ENCODE peak calls at places on chromosomes 5 and 9, in seven cellular contexts. E, G, R, T, V, D and L are unnamed samples.

GRCh38 chr9:104795082-104795481 is 31.2 kb downstream of the NIPSNAP3B start:
- DNase-seq in T (no peak), D (no peak), R (no peak), V (no peak), G (no peak), E (no peak), L (no peak)

GRCh38 chr5:119537704-119538103 is 85.4 kb downstream of the HSD17B4 start:
- DNase-seq in E (no peak), D (no peak), G (peak; percentile 83), R (no peak), V (peak; percentile 1), T (no peak), L (peak; percentile 7)

GRCh38 chr5:138482645-138483044 is 17.4 kb downstream of the EGR1 start:
- DNase-seq in V (no peak), R (no peak), G (no peak), E (no peak), T (no peak), D (no peak), L (no peak)

GRCh38 chr9:76255781-76256455 is 138.3 kb downstream of the RFK start:
- DNase-seq in V (no peak), G (no peak), D (no peak), T (no peak), E (no peak), R (no peak), L (no peak)

GRCh38 chr5:126358525-126358924 is 64.7 kb upstream of the GRAMD2B start:
- DNase-seq in R (no peak), G (peak; percentile 76), E (no peak), D (no peak), V (no peak), T (no peak), L (no peak)

GRCh38 chr5:40480392-40480791 is 199.3 kb upstream of the PTGER4 start:
- DNase-seq in T (no peak), E (no peak), D (no peak), R (no peak), G (no peak), V (no peak), L (no peak)

GRCh38 chr5:19035816-19036215 is 952.2 kb downstream of the CDH18 start:
- DNase-seq in D (no peak), T (no peak), E (no peak), G (no peak), V (no peak), R (no peak), L (no peak)

GRCh38 chr5:176817864-176818377 is 7.6 kb downstream of the UNC5A start:
- DNase-seq in V (no peak), E (no peak), G (no peak), R (peak; percentile 86), T (peak; percentile 56), D (no peak), L (peak; percentile 58)

GRCh38 chr5:61687371-61687770 is 355.3 kb downstream of the ZSWIM6 start:
- DNase-seq in V (no peak), R (no peak), T (no peak), E (no peak), G (no peak), D (no peak), L (no peak)

GRCh38 chr5:43209060-43209459 is 17.0 kb downstream of the NIM1K start:
- DNase-seq in V (no peak), E (no peak), G (no peak), D (no peak), R (no peak), T (no peak), L (no peak)

GRCh38 chr9:22990349-22990748 is 543.7 kb downstream of the DMRTA1 start:
- DNase-seq in R (no peak), G (no peak), D (no peak), T (no peak), E (no peak), V (no peak), L (no peak)

GRCh38 chr5:114830114-114830513 is 339.6 kb downstream of the TRIM36 start:
- DNase-seq in D (no peak), R (no peak), T (no peak), V (no peak), G (no peak), E (no peak), L (no peak)

GRCh38 chr9:88388203-88388885 is at the start of gene SPIN1:
- DNase-seq in R (peak; percentile 98), D (peak; percentile 35), G (no peak), E (peak; percentile 85), T (peak; percentile 91), V (no peak), L (peak; percentile 90)

GRCh38 chr9:1879501-1879900 is 135.6 kb upstream of the SMARCA2 start:
- DNase-seq in G (peak; percentile 90), V (no peak), R (no peak), E (no peak), T (no peak), D (no peak), L (peak; percentile 16)

GRCh38 chr9:81852820-81853219 is 75.4 kb upstream of the SPATA31D4 start:
- DNase-seq in V (no peak), T (no peak), R (no peak), G (no peak), D (no peak), E (no peak), L (no peak)

GRCh38 chr5:173326501-173326960 is 1.7 kb downstream of the STC2 start:
- DNase-seq in V (no peak), R (no peak), D (no peak), E (no peak), G (no peak), T (peak; percentile 18), L (no peak)

DNA sequence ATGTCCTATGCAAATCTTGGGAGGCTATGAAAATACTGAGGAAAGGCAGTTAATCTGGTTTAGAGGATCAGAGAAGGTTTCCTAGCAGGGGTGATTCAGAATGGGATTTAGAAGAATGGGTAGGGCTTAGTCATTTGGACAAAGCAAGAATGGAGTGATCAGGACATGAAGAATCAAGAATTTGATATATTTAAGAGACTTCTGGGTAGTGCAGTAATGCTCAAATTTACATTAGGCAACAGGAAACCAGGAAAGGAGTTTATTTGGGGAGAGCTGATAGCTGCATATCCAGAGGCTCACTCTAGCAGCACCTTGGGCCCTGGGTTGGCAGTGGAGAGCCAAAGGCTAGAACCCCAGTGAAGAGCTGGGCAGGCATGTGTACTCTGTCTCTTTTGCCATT is 78.9 kb upstream of the PAPPA start:
- DNase-seq in D (no peak), T (no peak), E (no peak), V (no peak), G (no peak), R (no peak), L (no peak)
- TF ChIP-seq TAF1 in D (no peak), T (no peak), E (no peak), V (no peak), G (no peak), R (no peak), L (no peak)

GRCh38 chr9:114335745-114336144 is 6.1 kb downstream of the ORM2 start:
- DNase-seq in R (no peak), D (no peak), V (no peak), E (no peak), G (no peak), T (peak; percentile 24), L (no peak)

GRCh38 chr9:114334490-114334889 is 4.8 kb downstream of the ORM2 start:
- DNase-seq in E (no peak), R (no peak), T (no peak), V (no peak), G (no peak), D (no peak), L (no peak)

GRCh38 chr9:114336157-114336556 is 6.5 kb downstream of the ORM2 start:
- DNase-seq in D (no peak), T (no peak), G (no peak), E (no peak), R (no peak), V (no peak), L (no peak)

GRCh38 chr9:114338187-114338586 is 8.5 kb downstream of the ORM2 start:
- DNase-seq in D (no peak), G (no peak), V (no peak), E (no peak), T (no peak), R (no peak), L (no peak)

GRCh38 chr9:114336699-114337395 is 7.2 kb downstream of the ORM2 start:
- DNase-seq in E (no peak), D (no peak), G (no peak), R (no peak), V (no peak), T (no peak), L (no peak)
- TF ChIP-seq POLR2AphosphoS5 in E (no peak), D (no peak), G (no peak), R (no peak), V (no peak), T (no peak), L (no peak)

GRCh38 chr5:39114155-39114554 is 40.0 kb upstream of the RICTOR start:
- DNase-seq in T (peak; percentile 33), V (no peak), R (no peak), E (no peak), D (no peak), G (no peak), L (no peak)

GRCh38 chr5:39115644-39116346 is 41.6 kb upstream of the RICTOR start:
- DNase-seq in D (no peak), T (no peak), E (no peak), G (no peak), R (no peak), V (no peak), L (no peak)

GRCh38 chr5:39116347-39116899 is 42.2 kb upstream of the RICTOR start:
- DNase-seq in G (no peak), R (no peak), V (no peak), T (no peak), D (no peak), E (no peak), L (no peak)

GRCh38 chr5:39109616-39110015 is 35.4 kb upstream of the RICTOR start:
- DNase-seq in D (no peak), G (no peak), E (no peak), R (no peak), V (no peak), T (no peak), L (no peak)

DNA sequence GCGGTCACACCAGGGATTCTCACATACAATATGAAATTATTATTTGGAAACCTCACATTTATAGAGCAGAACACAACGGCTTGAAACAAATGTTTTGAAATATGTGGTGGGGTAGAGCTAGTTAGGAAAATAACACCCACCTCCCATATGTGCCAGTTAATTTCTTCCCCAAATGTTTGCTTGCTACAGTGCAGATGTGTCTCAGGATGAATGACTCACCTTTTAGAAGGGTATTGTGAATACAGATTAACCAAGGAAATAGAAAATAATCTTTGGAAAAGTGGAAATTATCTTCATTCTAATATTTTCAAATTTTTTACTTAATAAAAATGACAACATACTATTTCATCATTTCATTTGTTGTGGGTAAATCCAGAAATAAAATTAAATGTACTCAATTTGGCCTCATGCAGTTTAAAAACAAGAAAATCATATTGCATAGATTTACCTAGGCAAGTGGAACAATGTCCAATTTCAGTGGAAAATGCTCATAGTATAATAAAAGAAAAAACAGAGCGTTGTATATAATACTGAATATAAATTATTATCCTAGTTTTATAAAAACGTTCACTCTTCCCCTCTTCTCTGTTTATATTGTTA is 39.3 kb upstream of the RICTOR start:
- DNase-seq in G (no peak), V (no peak), E (no peak), R (no peak), T (peak; percentile 35), D (no peak), L (no peak)
- TF ChIP-seq TAF1 in G (no peak), V (no peak), E (no peak), R (no peak), T (no peak), D (no peak), L (no peak)

DNA sequence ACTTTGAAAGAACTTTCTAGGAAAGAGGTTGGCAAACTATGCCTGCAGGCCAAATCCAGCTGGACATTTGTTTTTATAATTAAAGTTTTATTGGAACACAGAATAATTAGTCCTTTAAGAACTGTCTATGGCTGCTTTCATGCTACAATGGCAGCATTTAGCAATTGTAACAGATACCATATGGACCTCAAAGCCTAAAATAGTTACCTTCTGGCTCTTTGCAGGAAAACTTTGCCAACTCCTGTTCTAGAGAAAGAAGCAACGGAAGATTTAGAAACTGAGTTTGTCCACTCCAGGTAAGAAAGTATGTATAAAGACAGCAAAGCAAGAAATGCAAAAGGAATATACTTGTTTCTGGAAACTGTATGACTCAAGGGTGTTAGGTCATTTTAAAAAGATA is 281.7 kb upstream of the TRPM3 start:
- DNase-seq in D (no peak), V (no peak), R (no peak), T (no peak), E (no peak), G (no peak), L (no peak)
- TF ChIP-seq POLR2AphosphoS5 in D (no peak), V (no peak), R (no peak), T (no peak), E (no peak), G (no peak), L (no peak)